ENCODE peak calls at places on chromosomes 3 and 15, in four cellular contexts. O is HL-60, L is neural crest cell, Q is foreskin fibroblast. H is an unnamed sample.

GRCh38 chr3:128895843-128896365 is 16.5 kb downstream of the ACAD9 start:
- DNase-seq in O (no peak), L (no peak), Q (no peak), H (no peak)

GRCh38 chr15:85491663-85492062 is 111.3 kb downstream of the AKAP13 start:
- DNase-seq in Q (no peak), L (no peak), O (no peak), H (no peak)

GRCh38 chr3:112010631-112011030 is 11.9 kb downstream of the TAGLN3 start:
- DNase-seq in Q (no peak), L (no peak), O (no peak), H (no peak)

GRCh38 chr15:57541805-57542504 is 49.7 kb upstream of the MYZAP start:
- DNase-seq in L (peak), O (peak), Q (peak), H (peak)

GRCh38 chr15:60355148-60355857 is 42.5 kb downstream of the ANXA2 start:
- DNase-seq in Q (no peak), O (no peak), L (no peak), H (no peak)

GRCh38 chr15:74821091-74821789 is 5.2 kb upstream of the CPLX3 start:
- DNase-seq in L (no peak), O (no peak), Q (no peak), H (no peak)

GRCh38 chr3:81816473-81817260 is 55.2 kb upstream of the GBE1 start:
- DNase-seq in L (no peak), O (no peak), Q (peak), H (no peak)

GRCh38 chr3:38003817-38004414 is 13.3 kb downstream of the VILL start:
- DNase-seq in L (no peak), O (no peak), Q (no peak), H (no peak)

GRCh38 chr3:13874891-13875290 is 5.0 kb downstream of the WNT7A start:
- DNase-seq in Q (no peak), L (no peak), O (no peak), H (no peak)

GRCh38 chr3:169215953-169216352 is 447.6 kb downstream of the MECOM start:
- DNase-seq in L (no peak), Q (no peak), O (no peak), H (no peak)

GRCh38 chr15:50116477-50116876 is 2.6 kb downstream of the ATP8B4 start:
- DNase-seq in Q (no peak), L (no peak), O (peak), H (peak)

GRCh38 chr3:154142608-154143007 is 21.4 kb downstream of the ARHGEF26 start:
- DNase-seq in O (no peak), Q (no peak), L (no peak), H (no peak)

GRCh38 chr15:101652783-101653430 is 726 bp upstream of the TM2D3 start:
- DNase-seq in O (no peak), Q (peak), L (no peak), H (no peak)

GRCh38 chr3:124043023-124043422 is 51.1 kb upstream of the ROPN1 start:
- DNase-seq in L (no peak), O (no peak), Q (no peak), H (no peak)
- TF ChIP-seq CTCF in L (no peak), O (no peak), Q (no peak), H (no peak)

DNA sequence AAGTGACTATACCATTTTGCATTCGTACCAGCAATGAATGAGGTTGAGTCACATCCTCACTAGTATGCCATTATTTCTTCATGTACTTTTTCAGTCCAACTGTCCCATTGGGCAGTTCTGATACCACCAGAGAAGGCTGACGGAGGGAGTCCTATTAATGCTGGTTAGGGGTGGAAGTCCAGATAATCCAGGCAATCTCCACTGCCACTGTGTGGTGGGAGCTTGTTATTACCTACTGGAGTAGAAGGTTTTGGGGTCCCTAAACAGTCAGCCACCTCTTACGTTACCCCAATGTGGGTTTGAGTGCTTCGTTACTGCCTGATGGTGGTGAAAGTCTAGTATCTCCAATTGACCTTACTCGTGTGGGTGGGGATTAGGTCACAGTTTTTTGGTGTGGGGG is 210.8 kb downstream of the DOCK3 start:
- DNase-seq in Q (no peak), L (no peak), O (no peak), H (no peak)
- TF ChIP-seq CTCF in Q (no peak), L (peak), O (no peak), H (no peak)

GRCh38 chr3:136074546-136074945 is 109.0 kb downstream of the PPP2R3A start:
- DNase-seq in L (no peak), Q (peak), O (no peak), H (peak)

GRCh38 chr3:136075816-136076215 is 110.3 kb downstream of the PPP2R3A start:
- DNase-seq in Q (peak), L (no peak), O (peak), H (peak)

GRCh38 chr3:136075218-136075808 is 109.8 kb downstream of the PPP2R3A start:
- DNase-seq in L (peak), Q (peak), O (peak), H (peak)

DNA sequence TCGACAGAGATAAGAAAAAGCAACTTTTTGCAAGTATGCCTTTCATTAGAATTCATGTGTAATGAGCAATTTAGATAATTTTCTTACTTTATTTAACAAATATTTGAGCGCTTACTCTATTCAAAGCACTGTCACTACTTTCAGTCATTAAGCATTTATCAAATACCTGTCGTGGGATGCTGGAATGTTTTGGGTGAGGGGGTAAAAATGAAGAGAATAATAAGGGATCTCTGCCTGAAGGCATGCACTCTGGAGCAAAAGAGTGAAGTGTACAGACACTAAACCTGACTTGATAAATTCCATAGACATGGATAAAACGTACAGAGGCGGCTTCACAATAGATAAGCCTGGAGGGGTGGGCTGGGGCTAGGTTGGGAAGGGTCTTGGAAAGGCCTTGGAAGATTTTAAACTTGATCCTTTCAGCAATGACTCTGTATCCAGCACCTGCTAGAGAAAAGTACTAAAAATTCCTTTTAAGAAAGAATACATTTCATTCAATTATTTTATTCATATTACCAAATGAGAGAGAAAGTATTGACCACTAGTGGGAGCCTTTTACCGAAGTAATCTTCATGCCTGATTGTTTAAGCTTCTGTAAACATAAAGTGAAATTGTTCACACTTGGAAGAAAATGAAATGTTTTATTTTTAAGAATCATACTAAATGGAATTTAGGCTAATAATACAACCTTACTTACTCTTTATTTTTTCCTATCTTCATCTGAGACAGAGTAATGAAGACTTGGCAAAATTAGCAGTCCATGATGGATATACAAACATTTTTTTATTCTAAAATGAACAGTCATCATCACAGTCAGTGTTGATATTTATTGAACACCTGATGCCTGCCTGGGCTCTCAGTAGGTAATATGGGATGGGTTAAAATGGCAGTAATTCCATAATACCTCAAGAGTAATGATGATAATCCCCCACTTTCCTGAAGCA is 113.2 kb downstream of the PPP2R3A start:
- DNase-seq in O (no peak), Q (no peak), L (no peak), H (peak)
- TF ChIP-seq CTCF in O (peak), Q (peak), L (peak), H (peak)

GRCh38 chr3:21551019-21551418 is 200.0 kb downstream of the ZNF385D start:
- DNase-seq in O (peak), L (no peak), Q (peak), H (peak)
- TF ChIP-seq CTCF in O (peak), L (no peak), Q (peak), H (peak)

GRCh38 chr15:48650931-48651330 is 5.4 kb upstream of the FBN1 start:
- DNase-seq in L (no peak), Q (no peak), O (no peak), H (no peak)

GRCh38 chr15:48645558-48646330 is at the start of gene FBN1:
- DNase-seq in Q (peak), O (peak), L (peak), H (peak)

GRCh38 chr15:48644827-48645557 is 517 bp downstream of the FBN1 start:
- DNase-seq in O (no peak), Q (peak), L (peak), H (no peak)

GRCh38 chr15:48646364-48646763 is 855 bp upstream of the FBN1 start:
- DNase-seq in L (no peak), O (no peak), Q (no peak), H (no peak)

DNA sequence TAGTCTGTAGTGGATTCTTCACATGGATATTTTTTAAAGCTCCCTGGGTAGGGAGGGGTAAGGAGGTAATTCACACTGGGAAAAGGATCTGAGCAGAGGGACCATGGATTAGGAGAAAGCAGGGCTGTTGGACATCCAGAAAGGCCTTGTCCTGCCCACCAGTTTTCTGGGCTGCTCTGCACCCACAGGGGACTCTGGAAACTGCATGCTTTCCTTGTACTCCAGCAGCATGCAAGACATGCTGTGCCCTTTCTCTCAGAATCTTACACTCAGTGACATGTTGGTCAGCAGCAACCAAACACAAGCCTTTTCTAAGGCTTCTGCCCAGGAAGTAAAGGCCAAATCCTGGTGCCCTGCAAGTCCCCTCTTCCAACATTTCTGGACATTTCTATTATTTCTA is 2.5 kb upstream of the FBN1 start:
- DNase-seq in L (no peak), Q (peak), O (no peak), H (peak)
- TF ChIP-seq CTCF in L (no peak), Q (peak), O (no peak), H (peak)

DNA sequence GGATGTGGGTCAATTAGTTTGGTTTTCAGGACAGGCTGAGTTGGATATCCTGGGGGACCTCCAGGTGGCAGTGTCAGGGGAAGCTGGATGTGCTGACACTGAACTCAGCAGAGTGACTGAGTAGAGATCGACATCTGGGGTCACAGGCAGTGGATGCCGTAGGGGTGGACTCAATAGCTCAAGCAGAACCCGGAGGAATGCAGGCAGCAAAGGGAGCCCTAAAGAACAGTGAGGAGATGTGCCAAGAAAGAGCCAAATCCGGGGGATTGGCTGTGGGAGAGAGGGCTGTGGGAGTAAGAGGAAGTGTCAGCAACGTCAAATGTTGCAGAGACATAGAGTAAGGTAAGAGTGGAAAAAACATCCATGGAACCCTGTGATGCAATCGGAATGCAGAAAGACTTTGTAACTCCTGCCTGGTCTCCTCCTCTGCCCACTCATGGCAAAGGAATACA is 11.6 kb downstream of the CCR5AS start:
- DNase-seq in L (no peak), O (peak), Q (no peak), H (no peak)
- TF ChIP-seq CTCF in L (no peak), O (no peak), Q (no peak), H (no peak)